ENCODE peak calls at places on chromosomes 5 and 9, in five cellular contexts. D is hepatocyte, A is A549, B is fibroblast of mammary gland, H is upper lobe of left lung. S is an unnamed sample.

GRCh38 chr9:94054731-94055130 is 29.5 kb upstream of the PTPDC1 start:
- DNase-seq in A (no peak), B (peak; percentile 7), H (no peak), D (no peak), S (no peak)

GRCh38 chr9:134442486-134443168 is 116.4 kb downstream of the RXRA start:
- DNase-seq in D (no peak), H (no peak), A (no peak), B (peak; percentile 12), S (no peak)

GRCh38 chr5:51380603-51381207 is 2.5 kb upstream of the ISL1 start:
- DNase-seq in H (no peak), B (peak; percentile 36), A (no peak), D (peak; percentile 71), S (peak; percentile 33)

GRCh38 chr5:180360078-180360957 is 7.2 kb upstream of the GFPT2 start:
- DNase-seq in H (no peak), A (no peak), D (no peak), B (no peak), S (no peak)

GRCh38 chr5:132260051-132260450 is 2.6 kb downstream of the PDLIM4 start:
- DNase-seq in D (no peak), H (peak; percentile 21), A (no peak), B (peak; percentile 58), S (no peak)

GRCh38 chr5:4627887-4628286 is 512.2 kb upstream of the ADAMTS16 start:
- DNase-seq in H (no peak), D (no peak), B (no peak), A (no peak), S (no peak)

GRCh38 chr9:125995706-125996105 is 248.5 kb downstream of the PBX3 start:
- DNase-seq in D (no peak), B (no peak), H (no peak), A (no peak), S (no peak)

GRCh38 chr9:109922617-109923260 is 142.7 kb downstream of the PALM2AKAP2 start:
- DNase-seq in D (no peak), B (no peak), A (no peak), H (no peak), S (no peak)

GRCh38 chr9:33988219-33988890 is 60.3 kb downstream of the UBAP2 start:
- DNase-seq in D (no peak), H (no peak), A (no peak), B (peak; percentile 6), S (no peak)

GRCh38 chr9:127541865-127542264 is 70.2 kb upstream of the STXBP1 start:
- DNase-seq in D (no peak), B (peak; percentile 80), A (no peak), H (peak; percentile 76), S (no peak)

GRCh38 chr9:34689512-34689911 is 1.6 kb downstream of the CCL19 start:
- DNase-seq in B (no peak), A (no peak), H (no peak), D (no peak), S (no peak)

GRCh38 chr9:121779381-121780117 is 128.1 kb downstream of the DAB2IP start:
- DNase-seq in B (peak; percentile 26), H (no peak), D (no peak), A (no peak), S (no peak)

GRCh38 chr5:6686916-6687409 is 26.3 kb upstream of the TENT4A start:
- DNase-seq in A (no peak), D (peak; percentile 73), B (peak; percentile 54), H (no peak), S (peak; percentile 66)

GRCh38 chr5:168365581-168366081 is 74.2 kb downstream of the WWC1 start:
- DNase-seq in A (peak; percentile 38), H (peak; percentile 84), B (peak; percentile 77), D (peak; percentile 59), S (peak; percentile 6)

GRCh38 chr5:151949909-151950308 is 25.3 kb upstream of the GLRA1 start:
- DNase-seq in H (no peak), D (no peak), B (no peak), A (no peak), S (no peak)

GRCh38 chr5:176528761-176529115 is 8.5 kb downstream of the RNF44 start:
- DNase-seq in B (no peak), H (no peak), A (no peak), D (no peak), S (no peak)

GRCh38 chr9:80954521-80954920 is 734.8 kb downstream of the TLE1 start:
- DNase-seq in B (no peak), D (no peak), A (no peak), H (no peak), S (no peak)

GRCh38 chr5:14260637-14261036 is 117.5 kb downstream of the TRIO start:
- DNase-seq in A (no peak), B (no peak), D (no peak), H (no peak), S (no peak)

GRCh38 chr9:124455820-124456219 is 5.6 kb downstream of the ADGRD2 start:
- DNase-seq in B (no peak), H (no peak), A (no peak), D (no peak), S (no peak)

GRCh38 chr5:15683332-15683731 is 183.4 kb downstream of the FBXL7 start:
- DNase-seq in B (no peak), D (peak; percentile 21), H (no peak), A (peak; percentile 12), S (peak; percentile 55)
- TF ChIP-seq CTCF in B (no peak), D (peak; percentile 18), H (no peak), A (no peak), S (peak; percentile 26)

GRCh38 chr5:10828241-10828640 is 67.2 kb upstream of the DAP start:
- DNase-seq in H (no peak), A (no peak), B (peak; percentile 44), D (no peak), S (no peak)

GRCh38 chr5:10827571-10827970 is 66.5 kb upstream of the DAP start:
- DNase-seq in A (no peak), D (no peak), H (no peak), B (no peak), S (no peak)

GRCh38 chr5:10826971-10827370 is 65.9 kb upstream of the DAP start:
- DNase-seq in H (no peak), D (no peak), A (no peak), B (no peak), S (no peak)

GRCh38 chr5:10831416-10831815 is 70.4 kb upstream of the DAP start:
- DNase-seq in B (peak; percentile 57), H (no peak), D (peak; percentile 20), A (no peak), S (no peak)

GRCh38 chr5:10825897-10826644 is 65.0 kb upstream of the DAP start:
- DNase-seq in H (no peak), A (no peak), D (no peak), B (no peak), S (no peak)
- TF ChIP-seq CTCF in H (no peak), A (no peak), D (no peak), B (peak; percentile 4), S (peak; percentile 44)

GRCh38 chr5:54150841-54151240 is 159.5 kb downstream of the ARL15 start:
- DNase-seq in A (no peak), B (no peak), D (no peak), H (no peak), S (no peak)

GRCh38 chr5:54146390-54146789 is 164.0 kb downstream of the ARL15 start:
- DNase-seq in D (no peak), H (no peak), A (no peak), B (no peak), S (no peak)

GRCh38 chr5:54148858-54149257 is 161.5 kb downstream of the ARL15 start:
- DNase-seq in H (no peak), B (peak; percentile 17), D (no peak), A (no peak), S (no peak)

GRCh38 chr5:54146906-54147305 is 163.5 kb downstream of the ARL15 start:
- DNase-seq in A (no peak), B (no peak), D (no peak), H (no peak), S (no peak)

GRCh38 chr5:54148062-54148461 is 162.3 kb downstream of the ARL15 start:
- DNase-seq in A (no peak), D (no peak), B (peak; percentile 46), H (no peak), S (no peak)
- TF ChIP-seq CTCF in A (peak; percentile 8), D (peak; percentile 34), B (peak; percentile 39), H (no peak), S (no peak)

GRCh38 chr9:21135736-21136135 is 5.9 kb downstream of the IFNW1 start:
- DNase-seq in B (no peak), D (no peak), H (no peak), A (no peak), S (no peak)
- TF ChIP-seq CTCF in B (no peak), D (no peak), H (no peak), A (no peak), S (no peak)

GRCh38 chr9:74006935-74007334 is 490.2 kb upstream of the RORB start:
- DNase-seq in A (no peak), D (no peak), B (peak; percentile 63), H (no peak), S (no peak)
- TF ChIP-seq CTCF in A (no peak), D (peak; percentile 18), B (peak; percentile 53), H (no peak), S (no peak)

GRCh38 chr5:172280317-172280716 is 3.2 kb downstream of the UBTD2 start:
- DNase-seq in D (no peak), A (no peak), B (no peak), H (no peak), S (no peak)
- TF ChIP-seq CTCF in D (no peak), A (no peak), B (no peak), H (no peak), S (no peak)

GRCh38 chr5:9780501-9780900 is 150.3 kb upstream of the TAS2R1 start:
- DNase-seq in D (no peak), B (no peak), H (no peak), A (no peak), S (no peak)

GRCh38 chr5:9775339-9775738 is 145.2 kb upstream of the TAS2R1 start:
- DNase-seq in A (no peak), D (no peak), H (no peak), B (peak; percentile 7), S (no peak)

GRCh38 chr5:9771079-9771478 is 140.9 kb upstream of the TAS2R1 start:
- DNase-seq in H (no peak), A (no peak), D (no peak), B (no peak), S (no peak)

GRCh38 chr5:9776525-9776924 is 146.4 kb upstream of the TAS2R1 start:
- DNase-seq in H (no peak), D (no peak), B (no peak), A (no peak), S (no peak)

DNA sequence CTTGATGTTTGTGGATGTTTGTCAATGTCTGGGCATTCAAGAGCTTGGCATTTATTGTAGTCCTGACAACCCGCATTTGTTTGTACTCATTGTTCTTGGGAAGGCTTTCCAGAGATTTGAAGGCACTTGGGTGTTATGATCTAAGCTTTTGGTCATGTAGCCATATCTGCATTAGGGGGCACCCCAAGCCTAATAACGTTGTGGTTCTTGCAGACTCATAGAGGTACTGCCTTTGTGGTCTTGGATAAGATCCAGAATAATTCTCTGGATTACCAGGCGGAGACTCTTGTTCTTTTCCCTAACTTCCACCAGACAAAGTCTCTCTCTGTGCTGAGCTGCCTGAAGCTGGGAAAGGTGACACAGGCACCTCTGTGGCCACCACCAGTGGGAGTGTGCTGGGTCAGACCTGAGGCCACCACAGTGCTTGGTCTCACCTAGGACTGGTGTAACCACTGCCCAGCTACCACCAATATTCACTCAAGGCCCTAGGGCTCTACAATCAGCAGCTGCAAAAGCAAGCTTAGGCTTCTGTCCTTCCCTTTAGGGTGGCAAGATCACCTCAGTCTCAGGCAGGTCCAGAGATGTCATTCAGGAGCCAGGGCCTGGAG is 144.4 kb upstream of the TAS2R1 start:
- DNase-seq in A (peak; percentile 9), D (peak; percentile 38), H (no peak), B (peak; percentile 46), S (no peak)
- TF ChIP-seq CTCF in A (no peak), D (peak; percentile 33), H (no peak), B (peak; percentile 19), S (no peak)

S was measured in endothelial cell.